ENCODE peak calls at places on chromosomes 6 and 20, in seven cellular contexts. One of them, this sample, is unnamed. For H3K9me3, the result is how much of the 10 kb centered on the place peaks cover.

GRCh38 chr20:40966516-40967185 is 62.0 kb upstream of the TOP1 start:
- DNase-seq in fibroblast of lung: no peak
- DNase-seq in suprapubic skin: no peak
- DNase-seq in tibial artery: no peak
- DNase-seq in astrocyte: no peak
- DNase-seq in uterus: no peak
- DNase-seq in HCT116: no peak
- DNase-seq in this sample: no peak

GRCh38 chr6:166716910-166717617 is 90.0 kb upstream of the RPS6KA2 start:
- DNase-seq in fibroblast of lung: no peak
- DNase-seq in suprapubic skin: no peak
- DNase-seq in tibial artery: no peak
- DNase-seq in astrocyte: no peak
- DNase-seq in uterus: no peak
- DNase-seq in HCT116: no peak
- DNase-seq in this sample: no peak

GRCh38 chr6:82833481-82833880 is 232.2 kb downstream of the UBE3D start:
- DNase-seq in fibroblast of lung: no peak
- DNase-seq in suprapubic skin: no peak
- DNase-seq in tibial artery: no peak
- DNase-seq in astrocyte: no peak
- DNase-seq in uterus: no peak
- DNase-seq in HCT116: no peak
- DNase-seq in this sample: no peak

GRCh38 chr6:107416179-107416578 is 43.2 kb downstream of the PDSS2 start:
- DNase-seq in fibroblast of lung: no peak
- DNase-seq in suprapubic skin: no peak
- DNase-seq in tibial artery: no peak
- DNase-seq in astrocyte: no peak
- DNase-seq in uterus: no peak
- DNase-seq in HCT116: no peak
- DNase-seq in this sample: no peak

GRCh38 chr20:415820-416322 is 7.8 kb downstream of the RBCK1 start:
- DNase-seq in fibroblast of lung: no peak
- DNase-seq in suprapubic skin: no peak
- DNase-seq in tibial artery: no peak
- DNase-seq in astrocyte: no peak
- DNase-seq in uterus: no peak
- DNase-seq in HCT116: no peak
- DNase-seq in this sample: no peak

GRCh38 chr6:108737594-108738546 is 110.4 kb upstream of the ARMC2 start:
- DNase-seq in fibroblast of lung: peak
- DNase-seq in suprapubic skin: peak
- DNase-seq in tibial artery: peak
- DNase-seq in astrocyte: peak
- DNase-seq in uterus: peak
- DNase-seq in HCT116: peak
- DNase-seq in this sample: peak

GRCh38 chr6:111585969-111586315 is 19.7 kb downstream of the TRAF3IP2 start:
- DNase-seq in fibroblast of lung: no peak
- DNase-seq in suprapubic skin: no peak
- DNase-seq in tibial artery: no peak
- DNase-seq in astrocyte: no peak
- DNase-seq in uterus: no peak
- DNase-seq in HCT116: no peak
- DNase-seq in this sample: no peak

GRCh38 chr6:154602296-154602695 is 91.8 kb upstream of the CNKSR3 start:
- DNase-seq in fibroblast of lung: peak
- DNase-seq in suprapubic skin: no peak
- DNase-seq in tibial artery: no peak
- DNase-seq in astrocyte: peak
- DNase-seq in uterus: no peak
- DNase-seq in HCT116: no peak
- DNase-seq in this sample: no peak

GRCh38 chr6:5443491-5443890 is 182.2 kb downstream of the FARS2 start:
- DNase-seq in fibroblast of lung: no peak
- DNase-seq in suprapubic skin: no peak
- DNase-seq in tibial artery: no peak
- DNase-seq in astrocyte: no peak
- DNase-seq in uterus: no peak
- DNase-seq in HCT116: no peak
- DNase-seq in this sample: no peak

GRCh38 chr20:17421493-17421892 is 109.7 kb downstream of the BFSP1 start:
- DNase-seq in fibroblast of lung: no peak
- DNase-seq in suprapubic skin: no peak
- DNase-seq in tibial artery: no peak
- DNase-seq in astrocyte: no peak
- DNase-seq in uterus: no peak
- DNase-seq in HCT116: no peak
- DNase-seq in this sample: no peak

GRCh38 chr6:73443555-73443954 is 8.5 kb downstream of the CGAS start:
- DNase-seq in fibroblast of lung: no peak
- DNase-seq in suprapubic skin: no peak
- DNase-seq in tibial artery: no peak
- DNase-seq in astrocyte: no peak
- DNase-seq in uterus: no peak
- DNase-seq in HCT116: no peak
- DNase-seq in this sample: no peak

GRCh38 chr6:27177454-27178000 is 70.0 kb upstream of the PRSS16 start:
- DNase-seq in fibroblast of lung: peak
- DNase-seq in suprapubic skin: peak
- DNase-seq in tibial artery: peak
- DNase-seq in astrocyte: peak
- DNase-seq in uterus: peak
- DNase-seq in HCT116: peak
- DNase-seq in this sample: peak

GRCh38 chr6:64680446-64680845 is 1026.6 kb downstream of the EYS start:
- DNase-seq in fibroblast of lung: peak
- DNase-seq in suprapubic skin: no peak
- DNase-seq in tibial artery: no peak
- DNase-seq in astrocyte: peak
- DNase-seq in uterus: no peak
- DNase-seq in HCT116: no peak
- DNase-seq in this sample: no peak

GRCh38 chr20:51037499-51038110 is 14.7 kb upstream of the KCNG1 start:
- DNase-seq in fibroblast of lung: no peak
- DNase-seq in suprapubic skin: no peak
- DNase-seq in tibial artery: no peak
- DNase-seq in astrocyte: no peak
- DNase-seq in uterus: no peak
- DNase-seq in HCT116: no peak
- DNase-seq in this sample: no peak

GRCh38 chr20:22807646-22808045 is 223.3 kb upstream of the FOXA2 start:
- DNase-seq in fibroblast of lung: no peak
- DNase-seq in suprapubic skin: no peak
- DNase-seq in tibial artery: no peak
- DNase-seq in astrocyte: no peak
- DNase-seq in uterus: no peak
- DNase-seq in HCT116: peak
- DNase-seq in this sample: no peak

GRCh38 chr6:161626132-161626676 is 352.3 kb upstream of the AGPAT4 start:
- DNase-seq in fibroblast of lung: no peak
- DNase-seq in suprapubic skin: no peak
- DNase-seq in tibial artery: no peak
- DNase-seq in astrocyte: no peak
- DNase-seq in uterus: no peak
- DNase-seq in HCT116: no peak
- DNase-seq in this sample: no peak

GRCh38 chr6:89313006-89313405 is 2.1 kb downstream of the GABRR2 start:
- DNase-seq in fibroblast of lung: peak
- DNase-seq in suprapubic skin: no peak
- DNase-seq in tibial artery: peak
- DNase-seq in astrocyte: peak
- DNase-seq in uterus: no peak
- DNase-seq in HCT116: no peak
- DNase-seq in this sample: peak

GRCh38 chr6:125804264-125804663 is 13.5 kb downstream of the NCOA7 start:
- DNase-seq in fibroblast of lung: no peak
- DNase-seq in suprapubic skin: no peak
- DNase-seq in tibial artery: no peak
- DNase-seq in astrocyte: no peak
- DNase-seq in uterus: no peak
- DNase-seq in HCT116: no peak
- DNase-seq in this sample: no peak

GRCh38 chr6:140105857-140106256 is 731.4 kb upstream of the CITED2 start:
- DNase-seq in fibroblast of lung: peak
- DNase-seq in suprapubic skin: no peak
- DNase-seq in tibial artery: no peak
- DNase-seq in astrocyte: no peak
- DNase-seq in uterus: peak
- DNase-seq in HCT116: peak
- DNase-seq in this sample: peak

GRCh38 chr6:107128175-107128574 is 12.9 kb upstream of the BEND3 start:
- DNase-seq in fibroblast of lung: no peak
- DNase-seq in suprapubic skin: no peak
- DNase-seq in tibial artery: no peak
- DNase-seq in astrocyte: no peak
- DNase-seq in uterus: no peak
- DNase-seq in HCT116: no peak
- DNase-seq in this sample: peak

GRCh38 chr6:100202417-100203194 is 208.6 kb upstream of the MCHR2 start:
- DNase-seq in fibroblast of lung: peak
- DNase-seq in suprapubic skin: peak
- DNase-seq in tibial artery: peak
- DNase-seq in astrocyte: peak
- DNase-seq in uterus: no peak
- DNase-seq in HCT116: peak
- DNase-seq in this sample: peak

GRCh38 chr6:127282184-127282583 is 15.5 kb downstream of the RNF146 start:
- DNase-seq in fibroblast of lung: no peak
- DNase-seq in suprapubic skin: no peak
- DNase-seq in tibial artery: no peak
- DNase-seq in astrocyte: no peak
- DNase-seq in uterus: no peak
- DNase-seq in HCT116: no peak
- DNase-seq in this sample: no peak

GRCh38 chr6:4935486-4935885 is 68.4 kb downstream of the RPP40 start:
- DNase-seq in fibroblast of lung: no peak
- DNase-seq in suprapubic skin: no peak
- DNase-seq in tibial artery: no peak
- DNase-seq in astrocyte: no peak
- DNase-seq in uterus: no peak
- DNase-seq in HCT116: no peak
- DNase-seq in this sample: no peak

GRCh38 chr6:154932562-154933027 is 62.5 kb upstream of the TIAM2 start:
- DNase-seq in fibroblast of lung: peak
- DNase-seq in suprapubic skin: no peak
- DNase-seq in tibial artery: no peak
- DNase-seq in astrocyte: peak
- DNase-seq in uterus: no peak
- DNase-seq in HCT116: peak
- DNase-seq in this sample: peak

GRCh38 chr6:4973972-4974885 is 29.6 kb downstream of the RPP40 start:
- DNase-seq in fibroblast of lung: peak
- DNase-seq in suprapubic skin: no peak
- DNase-seq in tibial artery: peak
- DNase-seq in astrocyte: peak
- DNase-seq in uterus: peak
- DNase-seq in HCT116: no peak
- DNase-seq in this sample: peak

GRCh38 chr6:367891-368630 is 23.5 kb upstream of the IRF4 start:
- DNase-seq in fibroblast of lung: no peak
- DNase-seq in suprapubic skin: no peak
- DNase-seq in tibial artery: no peak
- DNase-seq in astrocyte: no peak
- DNase-seq in uterus: no peak
- DNase-seq in HCT116: no peak
- DNase-seq in this sample: no peak
- H3K9me3 ChIP-seq in fibroblast of lung: under half
- H3K9me3 ChIP-seq in suprapubic skin: under half
- H3K9me3 ChIP-seq in tibial artery: under half
- H3K9me3 ChIP-seq in astrocyte: under half
- H3K9me3 ChIP-seq in uterus: under half
- H3K9me3 ChIP-seq in HCT116: under half
- H3K9me3 ChIP-seq in this sample: under half

DNA sequence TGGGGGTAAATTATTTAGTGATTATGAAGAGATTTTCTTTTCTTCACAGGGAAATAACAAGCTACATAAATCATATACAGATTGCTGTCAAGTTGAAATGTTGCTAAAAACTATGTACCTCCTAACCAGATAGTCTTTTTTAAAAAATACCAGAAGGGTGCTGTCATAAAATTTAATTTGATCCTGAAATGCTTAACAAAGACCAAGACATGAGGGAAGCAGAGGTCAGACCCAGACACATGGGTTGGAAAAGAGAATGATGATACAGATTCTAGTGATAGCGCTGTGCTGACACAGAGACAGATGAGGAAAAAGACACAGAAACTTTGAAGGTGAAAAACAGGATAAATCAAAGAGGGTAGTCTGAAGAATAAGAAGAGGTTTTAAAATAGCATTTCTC is 573.1 kb downstream of the HACE1 start:
- DNase-seq in fibroblast of lung: no peak
- DNase-seq in suprapubic skin: no peak
- DNase-seq in tibial artery: no peak
- DNase-seq in astrocyte: no peak
- DNase-seq in uterus: no peak
- DNase-seq in HCT116: no peak
- DNase-seq in this sample: no peak
- H3K4me3 ChIP-seq in fibroblast of lung: no peak
- H3K4me3 ChIP-seq in suprapubic skin: no peak
- H3K4me3 ChIP-seq in tibial artery: no peak
- H3K4me3 ChIP-seq in astrocyte: no peak
- H3K4me3 ChIP-seq in uterus: no peak
- H3K4me3 ChIP-seq in HCT116: no peak
- H3K4me3 ChIP-seq in this sample: no peak

DNA sequence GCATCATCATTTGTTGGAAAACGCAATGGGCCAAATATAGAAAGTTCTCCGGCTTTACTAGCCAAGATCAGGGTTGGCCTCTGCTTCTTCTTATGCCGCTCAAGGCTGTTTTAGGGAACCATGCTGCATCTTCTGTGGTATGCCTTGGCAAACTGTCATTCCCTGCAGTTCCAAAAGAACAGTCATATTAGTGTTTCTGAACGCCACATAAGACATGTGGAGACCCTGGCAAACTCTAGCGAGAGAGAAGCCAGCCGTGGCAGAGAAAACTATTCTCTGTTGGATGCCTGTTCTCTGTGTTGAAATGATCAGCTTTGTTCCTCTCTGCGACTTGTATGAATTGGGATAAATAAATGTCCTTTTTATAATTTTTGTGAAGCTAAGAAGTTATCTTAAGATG is 10.9 kb downstream of the ACTR5 start:
- DNase-seq in fibroblast of lung: no peak
- DNase-seq in suprapubic skin: no peak
- DNase-seq in tibial artery: no peak
- DNase-seq in astrocyte: no peak
- DNase-seq in uterus: no peak
- DNase-seq in HCT116: no peak
- DNase-seq in this sample: no peak
- H3K9me3 ChIP-seq in fibroblast of lung: under half
- H3K9me3 ChIP-seq in suprapubic skin: under half
- H3K9me3 ChIP-seq in tibial artery: under half
- H3K9me3 ChIP-seq in astrocyte: under half
- H3K9me3 ChIP-seq in uterus: under half
- H3K9me3 ChIP-seq in HCT116: under half
- H3K9me3 ChIP-seq in this sample: under half

DNA sequence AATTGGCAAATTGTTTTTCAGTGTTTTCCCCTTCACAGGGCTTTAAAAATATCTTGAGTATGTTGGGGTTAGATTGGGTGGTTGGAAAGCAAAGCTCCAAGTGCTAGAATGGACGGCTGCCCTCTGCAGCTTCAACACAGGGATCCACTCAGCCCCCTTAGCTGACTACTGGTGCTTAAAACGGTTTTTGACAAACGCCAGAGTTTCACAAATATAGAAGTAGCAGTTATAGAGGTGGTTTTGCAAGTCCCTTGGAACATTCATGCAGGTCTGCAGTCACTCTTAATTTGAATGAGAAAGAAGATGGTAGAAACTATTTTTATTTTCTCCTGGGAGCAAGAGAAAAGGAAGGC is 175.9 kb downstream of the ARID1B start:
- DNase-seq in fibroblast of lung: no peak
- DNase-seq in suprapubic skin: no peak
- DNase-seq in tibial artery: no peak
- DNase-seq in astrocyte: no peak
- DNase-seq in uterus: no peak
- DNase-seq in HCT116: no peak
- DNase-seq in this sample: no peak
- H3K4me3 ChIP-seq in fibroblast of lung: peak
- H3K4me3 ChIP-seq in suprapubic skin: no peak
- H3K4me3 ChIP-seq in tibial artery: no peak
- H3K4me3 ChIP-seq in astrocyte: peak
- H3K4me3 ChIP-seq in uterus: no peak
- H3K4me3 ChIP-seq in HCT116: no peak
- H3K4me3 ChIP-seq in this sample: peak